ENCODE peak calls at places on chromosomes 13 and 19, in eight cellular contexts. One of them, this sample, is unnamed.

GRCh38 chr13:68048802-68049359 is 818.7 kb upstream of the PCDH9 start:
- DNase-seq in tibial nerve: no peak
- DNase-seq in fibroblast of villous mesenchyme: no peak
- DNase-seq in spleen: no peak
- DNase-seq in brain microvascular endothelial cell: no peak
- DNase-seq in Peyer's patch: no peak
- DNase-seq in mucosa of descending colon: no peak
- DNase-seq in sigmoid colon: no peak
- DNase-seq in this sample: no peak

GRCh38 chr13:49374585-49375290 is 69.1 kb downstream of the CAB39L start:
- DNase-seq in Peyer's patch: no peak
- DNase-seq in sigmoid colon: no peak
- DNase-seq in fibroblast of villous mesenchyme: peak
- DNase-seq in brain microvascular endothelial cell: peak
- DNase-seq in spleen: no peak
- DNase-seq in tibial nerve: no peak
- DNase-seq in mucosa of descending colon: no peak
- DNase-seq in this sample: no peak

GRCh38 chr13:31250435-31250834 is 50.7 kb downstream of the B3GLCT start:
- DNase-seq in fibroblast of villous mesenchyme: no peak
- DNase-seq in mucosa of descending colon: no peak
- DNase-seq in brain microvascular endothelial cell: no peak
- DNase-seq in Peyer's patch: no peak
- DNase-seq in spleen: no peak
- DNase-seq in sigmoid colon: no peak
- DNase-seq in tibial nerve: no peak
- DNase-seq in this sample: no peak

GRCh38 chr13:74825170-74825948 is 656.6 kb downstream of the TBC1D4 start:
- DNase-seq in mucosa of descending colon: no peak
- DNase-seq in spleen: no peak
- DNase-seq in Peyer's patch: no peak
- DNase-seq in sigmoid colon: no peak
- DNase-seq in brain microvascular endothelial cell: peak
- DNase-seq in tibial nerve: no peak
- DNase-seq in fibroblast of villous mesenchyme: peak
- DNase-seq in this sample: no peak

GRCh38 chr13:60571571-60571970 is 174.6 kb downstream of the TDRD3 start:
- DNase-seq in tibial nerve: no peak
- DNase-seq in mucosa of descending colon: no peak
- DNase-seq in Peyer's patch: no peak
- DNase-seq in fibroblast of villous mesenchyme: no peak
- DNase-seq in brain microvascular endothelial cell: no peak
- DNase-seq in spleen: no peak
- DNase-seq in sigmoid colon: no peak
- DNase-seq in this sample: no peak

GRCh38 chr13:87057807-87058520 is 613.2 kb upstream of the SLITRK5 start:
- DNase-seq in sigmoid colon: no peak
- DNase-seq in fibroblast of villous mesenchyme: peak
- DNase-seq in brain microvascular endothelial cell: no peak
- DNase-seq in Peyer's patch: no peak
- DNase-seq in spleen: no peak
- DNase-seq in tibial nerve: no peak
- DNase-seq in mucosa of descending colon: no peak
- DNase-seq in this sample: no peak

GRCh38 chr19:46080561-46080960 is 39.8 kb upstream of the IGFL4 start:
- DNase-seq in tibial nerve: no peak
- DNase-seq in Peyer's patch: no peak
- DNase-seq in fibroblast of villous mesenchyme: peak
- DNase-seq in mucosa of descending colon: no peak
- DNase-seq in spleen: no peak
- DNase-seq in brain microvascular endothelial cell: peak
- DNase-seq in sigmoid colon: no peak
- DNase-seq in this sample: no peak

GRCh38 chr19:13817615-13818371 is 22.6 kb downstream of the ZSWIM4 start:
- DNase-seq in Peyer's patch: peak
- DNase-seq in tibial nerve: no peak
- DNase-seq in fibroblast of villous mesenchyme: no peak
- DNase-seq in brain microvascular endothelial cell: no peak
- DNase-seq in mucosa of descending colon: peak
- DNase-seq in spleen: peak
- DNase-seq in sigmoid colon: no peak
- DNase-seq in this sample: no peak

GRCh38 chr19:46951236-46951986 is 68.2 kb upstream of the NPAS1 start:
- DNase-seq in brain microvascular endothelial cell: no peak
- DNase-seq in spleen: no peak
- DNase-seq in Peyer's patch: peak
- DNase-seq in sigmoid colon: no peak
- DNase-seq in fibroblast of villous mesenchyme: no peak
- DNase-seq in tibial nerve: no peak
- DNase-seq in mucosa of descending colon: peak
- DNase-seq in this sample: no peak

GRCh38 chr19:15197275-15198005 is 3.4 kb downstream of the NOTCH3 start:
- DNase-seq in mucosa of descending colon: no peak
- DNase-seq in Peyer's patch: no peak
- DNase-seq in sigmoid colon: no peak
- DNase-seq in spleen: no peak
- DNase-seq in tibial nerve: no peak
- DNase-seq in fibroblast of villous mesenchyme: peak
- DNase-seq in brain microvascular endothelial cell: no peak
- DNase-seq in this sample: no peak

GRCh38 chr19:15196683-15197005 is 4.2 kb downstream of the NOTCH3 start:
- DNase-seq in brain microvascular endothelial cell: no peak
- DNase-seq in mucosa of descending colon: no peak
- DNase-seq in spleen: no peak
- DNase-seq in fibroblast of villous mesenchyme: no peak
- DNase-seq in sigmoid colon: no peak
- DNase-seq in Peyer's patch: no peak
- DNase-seq in tibial nerve: no peak
- DNase-seq in this sample: no peak

GRCh38 chr19:15195381-15195964 is 5.3 kb downstream of the NOTCH3 start:
- DNase-seq in spleen: no peak
- DNase-seq in fibroblast of villous mesenchyme: peak
- DNase-seq in brain microvascular endothelial cell: peak
- DNase-seq in mucosa of descending colon: no peak
- DNase-seq in Peyer's patch: no peak
- DNase-seq in tibial nerve: no peak
- DNase-seq in sigmoid colon: no peak
- DNase-seq in this sample: no peak

GRCh38 chr19:15195987-15196682 is 4.7 kb downstream of the NOTCH3 start:
- DNase-seq in spleen: no peak
- DNase-seq in tibial nerve: no peak
- DNase-seq in sigmoid colon: no peak
- DNase-seq in brain microvascular endothelial cell: peak
- DNase-seq in Peyer's patch: peak
- DNase-seq in mucosa of descending colon: peak
- DNase-seq in fibroblast of villous mesenchyme: peak
- DNase-seq in this sample: no peak

DNA sequence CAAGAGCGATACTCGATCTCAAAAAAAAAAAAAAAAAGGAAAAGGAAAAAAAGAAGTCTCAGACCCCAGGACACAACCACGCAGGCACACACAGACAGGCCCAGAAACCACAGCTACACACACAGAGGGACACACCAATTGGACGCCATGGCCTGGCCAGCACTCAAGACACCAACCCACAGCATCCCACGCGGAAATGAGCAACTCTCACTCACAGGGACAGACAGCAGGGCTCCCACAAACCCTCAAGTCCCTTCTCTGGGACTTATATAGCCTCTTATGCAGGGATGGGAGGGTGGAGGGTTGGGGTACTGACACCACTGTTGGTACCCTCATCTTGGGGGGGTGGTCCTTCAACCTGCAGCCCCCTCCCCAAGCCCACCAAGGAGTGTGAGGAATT is 5.9 kb downstream of the NOTCH3 start:
- DNase-seq in sigmoid colon: no peak
- DNase-seq in brain microvascular endothelial cell: peak
- DNase-seq in spleen: no peak
- DNase-seq in mucosa of descending colon: no peak
- DNase-seq in tibial nerve: no peak
- DNase-seq in Peyer's patch: no peak
- DNase-seq in fibroblast of villous mesenchyme: peak
- DNase-seq in this sample: no peak
- H3K4me3 ChIP-seq in sigmoid colon: peak
- H3K4me3 ChIP-seq in brain microvascular endothelial cell: peak
- H3K4me3 ChIP-seq in spleen: peak
- H3K4me3 ChIP-seq in mucosa of descending colon: no peak
- H3K4me3 ChIP-seq in tibial nerve: peak
- H3K4me3 ChIP-seq in Peyer's patch: peak
- H3K4me3 ChIP-seq in fibroblast of villous mesenchyme: no peak
- H3K4me3 ChIP-seq in this sample: no peak

DNA sequence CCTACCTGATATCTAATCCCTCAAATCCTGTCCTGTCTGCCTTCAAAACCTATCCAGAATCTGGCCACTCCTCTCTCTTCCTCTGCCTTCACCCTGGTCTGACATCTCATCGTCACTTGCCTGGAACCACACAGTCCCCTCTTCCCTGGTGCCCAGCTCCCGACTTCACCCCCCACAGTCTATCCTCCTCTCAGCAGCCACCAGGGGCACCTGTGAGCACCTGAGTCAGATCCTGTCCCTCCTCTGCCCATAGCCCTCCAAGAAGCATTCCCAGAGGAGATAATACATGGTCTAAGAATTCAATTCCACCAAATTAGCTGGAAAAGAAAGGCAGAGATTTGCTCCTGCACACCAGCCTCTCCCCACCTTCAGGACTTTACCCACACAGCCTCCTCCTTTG is 48.9 kb downstream of the ZNRF4 start:
- DNase-seq in spleen: no peak
- DNase-seq in tibial nerve: no peak
- DNase-seq in Peyer's patch: no peak
- DNase-seq in fibroblast of villous mesenchyme: no peak
- DNase-seq in brain microvascular endothelial cell: no peak
- DNase-seq in mucosa of descending colon: no peak
- DNase-seq in sigmoid colon: no peak
- DNase-seq in this sample: no peak
- TF ChIP-seq CTCF in spleen: no peak
- TF ChIP-seq CTCF in tibial nerve: no peak
- TF ChIP-seq CTCF in Peyer's patch: no peak
- TF ChIP-seq CTCF in fibroblast of villous mesenchyme: peak
- TF ChIP-seq CTCF in brain microvascular endothelial cell: peak
- TF ChIP-seq CTCF in mucosa of descending colon: no peak
- TF ChIP-seq CTCF in sigmoid colon: no peak
- TF ChIP-seq CTCF in this sample: peak

GRCh38 chr13:110339975-110340550 is 33.0 kb downstream of the COL4A2 start:
- DNase-seq in mucosa of descending colon: no peak
- DNase-seq in fibroblast of villous mesenchyme: no peak
- DNase-seq in brain microvascular endothelial cell: no peak
- DNase-seq in spleen: no peak
- DNase-seq in tibial nerve: no peak
- DNase-seq in sigmoid colon: no peak
- DNase-seq in Peyer's patch: no peak
- DNase-seq in this sample: no peak

GRCh38 chr13:110340812-110341444 is 33.8 kb downstream of the COL4A2 start:
- DNase-seq in tibial nerve: peak
- DNase-seq in spleen: peak
- DNase-seq in mucosa of descending colon: peak
- DNase-seq in Peyer's patch: no peak
- DNase-seq in sigmoid colon: peak
- DNase-seq in brain microvascular endothelial cell: peak
- DNase-seq in fibroblast of villous mesenchyme: peak
- DNase-seq in this sample: no peak

GRCh38 chr13:110342474-110342873 is 35.4 kb downstream of the COL4A2 start:
- DNase-seq in mucosa of descending colon: no peak
- DNase-seq in Peyer's patch: no peak
- DNase-seq in spleen: no peak
- DNase-seq in sigmoid colon: no peak
- DNase-seq in brain microvascular endothelial cell: no peak
- DNase-seq in fibroblast of villous mesenchyme: no peak
- DNase-seq in tibial nerve: no peak
- DNase-seq in this sample: no peak

GRCh38 chr13:110343241-110343865 is 36.3 kb downstream of the COL4A2 start:
- DNase-seq in brain microvascular endothelial cell: no peak
- DNase-seq in Peyer's patch: no peak
- DNase-seq in spleen: no peak
- DNase-seq in mucosa of descending colon: no peak
- DNase-seq in fibroblast of villous mesenchyme: no peak
- DNase-seq in sigmoid colon: peak
- DNase-seq in tibial nerve: no peak
- DNase-seq in this sample: no peak

DNA sequence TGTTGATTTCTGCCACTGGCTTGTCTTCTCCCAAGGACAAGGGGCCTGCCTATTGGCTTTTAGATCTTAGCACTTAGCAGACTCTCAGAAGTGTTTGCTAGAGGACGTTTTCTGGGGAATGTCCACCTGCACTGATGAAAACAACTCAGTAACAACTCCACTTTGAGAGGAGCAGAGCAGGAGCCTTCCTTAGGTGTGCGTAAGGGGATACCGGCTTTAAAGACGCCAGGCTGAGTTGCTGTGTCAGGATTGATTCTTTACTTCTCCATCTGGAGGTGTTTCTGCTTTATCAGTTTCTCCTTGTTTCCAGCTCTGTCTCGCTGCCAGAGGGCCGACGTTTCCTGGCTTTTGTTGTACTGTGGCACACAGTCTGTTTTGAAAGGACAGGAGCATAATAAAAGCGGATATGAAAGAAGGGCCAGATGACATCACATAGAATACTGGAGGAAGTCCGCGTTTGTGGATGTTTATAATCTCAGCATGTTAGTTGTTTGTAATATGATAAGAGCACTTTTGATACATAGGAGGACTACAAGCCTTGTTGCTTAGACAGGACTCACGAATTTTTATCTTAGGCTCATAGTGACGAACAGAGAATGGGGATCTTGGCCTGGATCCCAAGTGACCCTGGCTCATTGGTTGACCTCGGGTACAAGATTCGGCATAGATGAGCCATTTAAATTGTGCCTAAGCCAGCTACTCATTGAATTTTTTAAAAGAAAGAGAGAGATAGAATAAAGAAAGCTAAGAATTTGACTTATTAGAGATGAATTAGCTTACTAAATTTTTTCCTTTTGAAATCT is 34.6 kb downstream of the COL4A2 start:
- DNase-seq in sigmoid colon: no peak
- DNase-seq in Peyer's patch: peak
- DNase-seq in spleen: no peak
- DNase-seq in tibial nerve: no peak
- DNase-seq in brain microvascular endothelial cell: peak
- DNase-seq in fibroblast of villous mesenchyme: peak
- DNase-seq in mucosa of descending colon: no peak
- DNase-seq in this sample: no peak
- H3K4me3 ChIP-seq in sigmoid colon: peak
- H3K4me3 ChIP-seq in Peyer's patch: no peak
- H3K4me3 ChIP-seq in spleen: no peak
- H3K4me3 ChIP-seq in tibial nerve: no peak
- H3K4me3 ChIP-seq in brain microvascular endothelial cell: no peak
- H3K4me3 ChIP-seq in fibroblast of villous mesenchyme: peak
- H3K4me3 ChIP-seq in mucosa of descending colon: no peak
- H3K4me3 ChIP-seq in this sample: no peak

DNA sequence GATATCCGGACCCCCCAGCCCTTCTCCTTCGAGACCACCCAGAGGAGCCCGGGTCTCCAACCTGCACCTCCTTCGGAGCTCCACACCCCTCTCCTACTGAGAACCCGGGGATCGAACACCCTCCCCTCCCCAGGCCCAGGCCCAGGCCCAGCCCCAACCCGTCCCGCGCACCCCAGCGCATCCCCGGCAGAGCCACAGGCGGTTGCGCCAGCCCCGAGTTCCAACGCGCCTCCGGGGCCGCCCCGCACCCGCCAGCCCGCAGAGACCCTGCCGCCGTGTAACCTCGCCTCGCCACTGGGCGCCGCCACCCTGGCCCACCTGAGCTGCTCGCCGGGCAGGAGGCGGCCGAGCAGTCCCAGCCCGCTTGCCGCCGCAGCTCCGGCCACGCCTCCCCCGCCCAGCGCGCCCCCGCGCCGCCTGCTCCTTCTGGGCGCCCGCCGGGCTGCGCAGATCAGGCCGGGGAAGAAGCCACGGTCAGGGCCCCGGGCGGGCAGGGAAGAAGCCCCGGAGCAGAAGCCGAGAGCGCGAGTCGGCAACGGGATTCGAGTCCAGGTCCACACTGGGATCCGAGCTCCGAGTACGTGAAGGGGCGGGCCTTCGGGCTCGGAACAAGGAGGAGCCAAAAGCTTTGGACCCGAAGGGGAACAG is at the start of gene MBOAT7:
- DNase-seq in spleen: no peak
- DNase-seq in brain microvascular endothelial cell: no peak
- DNase-seq in Peyer's patch: no peak
- DNase-seq in tibial nerve: no peak
- DNase-seq in mucosa of descending colon: no peak
- DNase-seq in sigmoid colon: no peak
- DNase-seq in fibroblast of villous mesenchyme: no peak
- DNase-seq in this sample: no peak
- TF ChIP-seq CTCF in spleen: peak
- TF ChIP-seq CTCF in brain microvascular endothelial cell: peak
- TF ChIP-seq CTCF in Peyer's patch: no peak
- TF ChIP-seq CTCF in tibial nerve: peak
- TF ChIP-seq CTCF in mucosa of descending colon: no peak
- TF ChIP-seq CTCF in sigmoid colon: no peak
- TF ChIP-seq CTCF in fibroblast of villous mesenchyme: no peak
- TF ChIP-seq CTCF in this sample: peak